ENCODE peak calls at places on chromosomes 16 and 17, in ten cellular contexts. F is OCI-LY7; X is upper lobe of left lung; Q is CD4-positive, alpha-beta T cell; D is gastrocnemius medialis; Z is PC-3; H is heart left ventricle; I is tibial artery; J is lower lobe of right lung; K is H9. O is an unnamed sample.

GRCh38 chr17:55420776-55421178 is 858 bp downstream of the MMD start:
- DNase-seq in J (peak), F (peak), Q (peak), D (no peak), X (peak), H (peak), I (peak), K (no peak), Z (peak), O (peak)

GRCh38 chr17:27494192-27495091 is 38.2 kb downstream of the KSR1 start:
- DNase-seq in I (peak), K (peak), D (peak), H (peak), J (peak), X (peak), Z (peak), F (no peak), Q (no peak), O (peak)

GRCh38 chr16:75733305-75734141 is 7.2 kb upstream of the CPHXL start:
- DNase-seq in I (peak), Q (no peak), D (no peak), Z (peak), J (no peak), X (no peak), H (no peak), K (no peak), F (no peak), O (no peak)

GRCh38 chr16:85465328-85466307 is 147.5 kb upstream of the GSE1 start:
- DNase-seq in F (no peak), D (peak), X (no peak), J (no peak), I (no peak), Z (peak), K (no peak), H (peak), Q (no peak), O (no peak)

GRCh38 chr17:60107526-60108257 is 29.0 kb upstream of the HEATR6 start:
- DNase-seq in F (no peak), I (no peak), X (peak), Z (peak), K (no peak), H (no peak), J (no peak), Q (no peak), D (no peak), O (no peak)

GRCh38 chr17:4485676-4486646 is 12.7 kb upstream of the SPNS2 start:
- DNase-seq in Q (peak), H (no peak), Z (no peak), I (no peak), K (no peak), F (no peak), X (no peak), J (no peak), D (no peak), O (no peak)

GRCh38 chr17:692116-692515 is 22.5 kb downstream of the VPS53 start:
- DNase-seq in Z (peak), F (no peak), J (no peak), H (no peak), D (no peak), Q (no peak), X (no peak), I (no peak), K (no peak), O (no peak)

GRCh38 chr16:25126820-25127232 is 15.3 kb downstream of the LCMT1 start:
- DNase-seq in K (no peak), F (peak), J (no peak), D (no peak), H (no peak), Q (no peak), X (peak), Z (peak), I (no peak), O (no peak)

GRCh38 chr16:9258423-9259051 is 167.1 kb downstream of the HAPSTR1 start:
- DNase-seq in I (no peak), J (no peak), Z (peak), H (peak), K (peak), Q (no peak), D (no peak), F (peak), X (no peak), O (no peak)

GRCh38 chr17:51346218-51346982 is 86.1 kb downstream of the UTP18 start:
- DNase-seq in J (no peak), K (no peak), I (no peak), Z (no peak), F (no peak), D (no peak), Q (no peak), X (no peak), H (no peak), O (no peak)

GRCh38 chr17:60151355-60151754 is 1.6 kb downstream of the CA4 start:
- DNase-seq in J (peak), X (no peak), Z (no peak), F (peak), H (no peak), K (no peak), D (no peak), I (no peak), Q (no peak), O (no peak)

GRCh38 chr17:30323895-30324319 is 9.9 kb downstream of the TMIGD1 start:
- DNase-seq in F (peak), Z (peak), X (peak), Q (peak), J (no peak), H (no peak), D (no peak), K (no peak), I (no peak), O (no peak)

GRCh38 chr17:53039981-53040380 is 782.7 kb upstream of the KIF2B start:
- DNase-seq in D (no peak), I (no peak), F (no peak), Q (no peak), K (no peak), X (no peak), Z (no peak), J (no peak), H (no peak), O (no peak)

GRCh38 chr17:19460695-19461094 is 49.7 kb downstream of the RNF112 start:
- DNase-seq in D (no peak), Z (no peak), I (no peak), H (no peak), J (no peak), X (no peak), Q (no peak), K (peak), F (peak), O (peak)

GRCh38 chr17:20077978-20078674 is 69.0 kb downstream of the SPECC1 start:
- DNase-seq in H (no peak), J (no peak), Q (no peak), K (no peak), F (no peak), I (no peak), Z (peak), D (no peak), X (no peak), O (no peak)

GRCh38 chr16:77833906-77834599 is 45.7 kb downstream of the VAT1L start:
- DNase-seq in Z (no peak), I (no peak), H (no peak), F (no peak), X (no peak), D (no peak), Q (no peak), J (no peak), K (peak), O (no peak)

GRCh38 chr17:81550285-81550684 is 1.9 kb downstream of the FAAP100 start:
- DNase-seq in H (no peak), Q (no peak), J (no peak), K (no peak), Z (no peak), I (no peak), X (no peak), F (no peak), D (no peak), O (no peak)

GRCh38 chr17:39235555-39236221 is 9.9 kb upstream of the STAC2 start:
- DNase-seq in D (no peak), Z (peak), X (no peak), J (no peak), I (peak), F (peak), H (no peak), K (peak), Q (peak), O (no peak)

GRCh38 chr17:39236981-39237441 is 11.3 kb upstream of the STAC2 start:
- DNase-seq in Z (no peak), K (no peak), I (peak), Q (no peak), H (no peak), J (no peak), F (no peak), X (no peak), D (no peak), O (no peak)

GRCh38 chr17:39236383-39236927 is 10.7 kb upstream of the STAC2 start:
- DNase-seq in H (no peak), X (no peak), Q (no peak), F (no peak), D (no peak), K (no peak), J (no peak), Z (no peak), I (peak), O (no peak)

GRCh38 chr17:39239640-39240314 is 14.0 kb upstream of the STAC2 start:
- DNase-seq in H (no peak), X (peak), K (peak), J (peak), I (peak), F (peak), Q (peak), D (no peak), Z (peak), O (peak)

DNA sequence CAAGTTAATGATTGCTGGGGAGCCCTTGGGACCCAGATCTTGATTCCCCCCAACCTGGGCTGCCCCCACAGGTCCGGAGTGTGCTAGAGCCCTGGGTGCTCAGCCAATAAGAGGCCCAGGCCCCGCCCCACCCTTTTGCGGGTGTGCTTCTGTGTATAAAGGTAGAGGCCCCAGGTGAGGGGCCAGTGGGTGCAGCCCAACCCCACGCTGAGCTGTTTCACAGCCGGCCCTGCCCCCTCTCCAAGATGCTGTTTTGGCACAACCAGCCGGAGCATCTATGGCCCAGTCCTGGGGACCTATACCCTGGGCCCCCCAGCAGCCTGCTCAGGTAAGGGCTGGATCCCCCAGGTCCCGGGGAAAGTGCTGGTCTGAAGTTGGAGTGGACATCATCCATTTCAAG is 11.8 kb upstream of the STAC2 start:
- DNase-seq in X (no peak), K (no peak), J (no peak), Q (no peak), D (no peak), F (no peak), I (peak), Z (no peak), H (no peak), O (no peak)
- H3K27ac ChIP-seq in X (no peak), K (no peak), J (no peak), Q (peak), D (no peak), F (no peak), I (no peak), Z (no peak), H (no peak), O (no peak)

GRCh38 chr16:546909-547770 is 13.1 kb upstream of the PRR35 start:
- DNase-seq in I (no peak), J (peak), K (peak), F (no peak), H (peak), D (no peak), Z (no peak), Q (peak), X (peak), O (no peak)
- TF ChIP-seq CTCF in I (peak), J (no peak), K (peak), F (no peak), H (peak), D (peak), Z (no peak), Q (no peak), X (peak), O (no peak)

GRCh38 chr16:72991211-72991610 is 56.7 kb downstream of the ZFHX3 start:
- DNase-seq in F (no peak), K (no peak), J (no peak), H (no peak), Q (no peak), D (no peak), Z (peak), X (no peak), I (peak), O (no peak)
- H3K27ac ChIP-seq in F (no peak), K (no peak), J (peak), H (no peak), Q (no peak), D (peak), Z (peak), X (peak), I (peak), O (peak)

GRCh38 chr17:79983456-79983855 is 52.2 kb downstream of the TBC1D16 start:
- DNase-seq in F (no peak), K (peak), J (peak), Q (no peak), X (no peak), H (no peak), Z (no peak), I (peak), D (no peak), O (peak)

GRCh38 chr17:79985361-79985760 is 50.3 kb downstream of the TBC1D16 start:
- DNase-seq in I (no peak), K (no peak), H (no peak), D (no peak), X (no peak), F (no peak), Z (no peak), J (peak), Q (no peak), O (no peak)

GRCh38 chr17:79982986-79983385 is 52.7 kb downstream of the TBC1D16 start:
- DNase-seq in Q (no peak), X (no peak), I (peak), K (peak), Z (no peak), F (no peak), D (no peak), H (no peak), J (peak), O (peak)

GRCh38 chr17:79984877-79985276 is 50.8 kb downstream of the TBC1D16 start:
- DNase-seq in H (no peak), J (peak), Z (no peak), I (peak), Q (no peak), K (peak), D (no peak), F (no peak), X (no peak), O (no peak)

DNA sequence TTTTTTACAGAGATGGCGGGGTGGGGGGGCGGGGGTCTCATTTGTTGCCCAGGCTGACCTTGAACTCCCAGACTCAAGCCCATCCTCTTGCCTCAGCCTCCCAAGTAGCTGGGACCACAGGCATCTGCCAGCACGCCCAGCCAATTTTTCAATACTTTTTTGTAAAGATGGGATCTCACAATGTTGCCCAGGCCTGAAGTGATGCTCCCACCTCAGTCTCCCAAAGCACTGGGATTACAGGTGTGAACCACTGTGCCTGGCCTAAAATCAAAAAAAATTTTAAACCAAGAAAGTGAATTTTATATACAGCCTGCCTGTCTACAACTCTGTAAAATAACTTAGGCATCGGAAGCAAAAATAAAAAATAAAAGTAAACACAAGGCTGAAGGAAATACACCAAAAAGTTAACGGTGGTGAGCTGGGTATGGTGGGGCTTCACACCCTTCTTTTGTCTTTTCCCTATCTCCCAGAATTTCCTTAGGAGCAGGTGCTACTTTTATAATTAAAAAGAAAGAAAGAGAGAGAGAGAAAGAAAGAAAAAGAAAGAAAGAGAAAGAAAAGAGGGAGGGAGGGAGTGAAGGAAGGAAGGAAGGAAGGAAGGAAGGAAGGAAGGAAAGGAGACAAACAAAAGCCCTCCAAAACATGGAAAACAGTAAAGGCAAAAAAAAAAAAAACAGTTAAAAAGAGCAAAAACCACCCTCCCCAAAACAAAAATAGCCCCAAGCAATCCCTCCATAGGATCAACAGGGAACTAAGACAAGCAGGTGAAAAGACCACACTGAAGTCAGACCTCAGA is 51.4 kb downstream of the TBC1D16 start:
- DNase-seq in J (no peak), Z (no peak), K (no peak), Q (no peak), X (no peak), D (no peak), F (no peak), H (no peak), I (peak), O (peak)
- TF ChIP-seq CTCF in J (no peak), Z (no peak), K (no peak), Q (no peak), X (no peak), D (no peak), F (no peak), H (no peak), I (no peak), O (no peak)

DNA sequence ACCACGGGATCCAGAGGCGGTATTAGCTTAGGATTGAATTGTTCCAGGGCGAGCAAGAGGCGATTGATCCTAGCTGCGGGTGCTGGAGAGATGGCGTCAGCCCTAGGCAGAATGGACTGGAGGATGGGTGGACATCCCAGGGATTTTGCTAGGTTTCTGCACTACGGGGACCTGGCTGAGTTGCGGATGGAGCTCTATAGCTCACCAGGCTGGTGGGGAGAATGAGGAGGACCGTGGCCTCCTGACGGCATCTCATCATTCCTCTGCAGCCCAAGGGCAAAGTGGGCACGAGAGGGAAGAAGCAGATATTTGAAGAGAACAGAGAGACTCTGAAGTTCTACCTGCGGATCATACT is 614 bp downstream of the TMEM208 start:
- DNase-seq in F (no peak), Z (no peak), X (no peak), H (no peak), K (no peak), D (no peak), I (no peak), J (no peak), Q (no peak), O (no peak)
- H3K27ac ChIP-seq in F (peak), Z (peak), X (peak), H (peak), K (no peak), D (peak), I (peak), J (peak), Q (peak), O (peak)

GRCh38 chr17:56699186-56699895 is 105.8 kb downstream of the NOG start:
- DNase-seq in D (no peak), Z (peak), H (no peak), I (peak), J (peak), F (no peak), Q (no peak), X (peak), K (peak), O (no peak)
- TF ChIP-seq CTCF in D (no peak), Z (no peak), H (no peak), I (no peak), J (no peak), F (no peak), Q (no peak), X (no peak), K (no peak), O (no peak)

GRCh38 chr16:72131036-72131435 is 37.4 kb downstream of the DHX38 start:
- DNase-seq in Q (no peak), Z (no peak), D (no peak), F (no peak), I (no peak), H (no peak), X (no peak), J (no peak), K (no peak), O (no peak)
- H3K27ac ChIP-seq in Q (no peak), Z (no peak), D (no peak), F (no peak), I (no peak), H (no peak), X (no peak), J (no peak), K (no peak), O (no peak)

GRCh38 chr17:76188213-76189060 is 47.4 kb upstream of the FOXJ1 start:
- DNase-seq in F (no peak), Q (no peak), I (no peak), Z (no peak), D (no peak), X (no peak), K (no peak), H (no peak), J (no peak), O (no peak)
- TF ChIP-seq CTCF in F (peak), Q (no peak), I (no peak), Z (peak), D (no peak), X (no peak), K (no peak), H (no peak), J (no peak), O (no peak)